ENCODE peak calls at places on chromosomes 3 and 15, in four cellular contexts. J is A549, W is heart right ventricle, D is body of pancreas. U is an unnamed sample.
A peak's percentile ranks its signal among the peaks of the same experiment; 100 is the strongest.

GRCh38 chr3:184155644-184156521 is 706 bp downstream of the DVL3 start:
- DNase-seq in J (no peak), W (peak; percentile 51), D (peak; percentile 36), U (peak; percentile 82)

GRCh38 chr3:94036909-94037507 is 8.6 kb upstream of the STX19 start:
- DNase-seq in J (peak; percentile 34), W (no peak), D (no peak), U (no peak)

GRCh38 chr3:150135321-150135721 is 164.6 kb upstream of the PFN2 start:
- DNase-seq in J (no peak), W (no peak), D (no peak), U (no peak)

GRCh38 chr15:77416954-77417353 is 3.0 kb downstream of the PEAK1 start:
- DNase-seq in J (no peak), W (no peak), D (no peak), U (no peak)

GRCh38 chr15:85642054-85642692 is 152.6 kb downstream of the KLHL25 start:
- DNase-seq in J (no peak), W (peak; percentile 33), D (no peak), U (no peak)

GRCh38 chr15:61364871-61365270 is 135.8 kb upstream of the RORA start:
- DNase-seq in J (no peak), W (no peak), D (no peak), U (peak; percentile 92)

GRCh38 chr15:60859996-60860494 is 369.1 kb downstream of the RORA start:
- DNase-seq in J (no peak), W (no peak), D (no peak), U (no peak)

GRCh38 chr3:120129718-120130117 is 35.5 kb upstream of the GSK3B start:
- DNase-seq in J (no peak), W (no peak), D (no peak), U (no peak)

GRCh38 chr15:61983087-61983486 is 77.2 kb downstream of the VPS13C start:
- DNase-seq in J (no peak), W (no peak), D (no peak), U (no peak)

GRCh38 chr3:39065197-39065596 is 13.4 kb downstream of the WDR48 start:
- DNase-seq in J (peak; percentile 35), W (no peak), D (no peak), U (peak; percentile 83)

GRCh38 chr15:82074610-82075009 is 28.8 kb upstream of the MEX3B start:
- DNase-seq in J (no peak), W (no peak), D (no peak), U (no peak)

GRCh38 chr3:128956440-128956839 is 37.4 kb downstream of the CFAP92 start:
- DNase-seq in J (no peak), W (no peak), D (no peak), U (no peak)

GRCh38 chr3:54535619-54536018 is 392.2 kb downstream of the LRTM1 start:
- DNase-seq in J (no peak), W (no peak), D (no peak), U (no peak)

GRCh38 chr3:54537506-54537905 is 390.4 kb downstream of the LRTM1 start:
- DNase-seq in J (no peak), W (no peak), D (no peak), U (no peak)

GRCh38 chr3:54541369-54541768 is 386.5 kb downstream of the LRTM1 start:
- DNase-seq in J (no peak), W (no peak), D (no peak), U (no peak)

GRCh38 chr3:54536450-54536849 is 391.4 kb downstream of the LRTM1 start:
- DNase-seq in J (no peak), W (no peak), D (no peak), U (no peak)

GRCh38 chr3:54538346-54538745 is 389.5 kb downstream of the LRTM1 start:
- DNase-seq in J (no peak), W (no peak), D (no peak), U (peak; percentile 82)
- TF ChIP-seq CTCF in J (no peak), W (no peak), D (no peak), U (peak; percentile 78)

GRCh38 chr3:56762718-56763117 is 39.0 kb downstream of the ARHGEF3 start:
- DNase-seq in J (no peak), W (no peak), D (no peak), U (no peak)

GRCh38 chr3:56761887-56762605 is 39.7 kb downstream of the ARHGEF3 start:
- DNase-seq in J (no peak), W (no peak), D (no peak), U (no peak)

GRCh38 chr3:56763233-56763632 is 38.5 kb downstream of the ARHGEF3 start:
- DNase-seq in J (no peak), W (no peak), D (no peak), U (no peak)

GRCh38 chr3:56764904-56765445 is 36.8 kb downstream of the ARHGEF3 start:
- DNase-seq in J (no peak), W (no peak), D (no peak), U (no peak)

DNA sequence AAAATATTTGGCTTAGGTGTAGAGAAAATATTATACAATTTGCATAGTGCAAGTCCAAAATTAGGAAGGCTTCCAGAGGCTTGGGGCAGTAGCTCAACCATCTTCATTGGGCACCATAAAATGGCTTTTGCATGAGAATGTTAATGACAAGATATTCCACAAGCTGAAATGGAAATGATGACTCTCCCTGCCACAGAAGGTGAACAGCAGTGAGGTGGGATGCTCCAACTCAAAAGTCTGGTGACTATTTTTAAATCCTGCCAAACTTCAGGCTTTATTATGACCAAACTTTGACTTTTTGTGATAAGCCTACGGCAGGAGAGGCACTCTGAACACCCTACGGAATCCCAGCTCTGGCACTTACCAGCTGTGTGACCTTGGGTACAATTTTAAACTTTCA is 37.6 kb downstream of the ARHGEF3 start:
- DNase-seq in J (no peak), W (no peak), D (no peak), U (no peak)
- H3K4me3 ChIP-seq in J (no peak overlapping the region), W (no peak overlapping the region), D (no peak overlapping the region), U (no peak overlapping the region)

DNA sequence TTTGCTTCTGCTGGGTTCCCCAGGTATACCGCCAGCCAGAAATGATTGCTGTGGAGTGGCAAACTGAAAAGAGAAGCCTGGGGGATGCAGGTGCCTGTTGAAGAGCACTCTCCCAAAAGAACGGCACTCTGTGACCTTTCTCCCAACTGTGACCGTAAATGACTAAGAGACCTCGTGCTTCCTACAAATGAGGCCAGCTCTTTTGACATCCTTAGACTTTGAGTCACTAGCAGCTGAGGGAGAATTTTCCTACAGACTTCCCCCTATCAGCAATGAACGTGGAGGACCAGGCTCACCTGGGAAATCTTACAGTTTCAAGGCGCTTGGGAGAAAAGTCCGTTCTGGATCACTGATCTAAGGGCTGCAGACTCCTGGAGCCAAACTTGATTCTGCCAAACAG is 8.6 kb downstream of the AQP9 start:
- DNase-seq in J (no peak), W (no peak), D (peak; percentile 52), U (no peak)
- H3K4me1 ChIP-seq in J (peaks cover 4% of the 10 kb centered on the region), W (no peaks in the 10 kb centered on the region), D (no peaks in the 10 kb centered on the region), U (no peaks in the 10 kb centered on the region)

GRCh38 chr3:65344444-65344843 is 656.6 kb upstream of the ADAMTS9 start:
- DNase-seq in J (no peak), W (no peak), D (no peak), U (peak; percentile 50)

GRCh38 chr3:65344846-65345245 is 657.0 kb upstream of the ADAMTS9 start:
- DNase-seq in J (no peak), W (no peak), D (no peak), U (no peak)

GRCh38 chr3:65343031-65343430 is 655.2 kb upstream of the ADAMTS9 start:
- DNase-seq in J (no peak), W (no peak), D (no peak), U (no peak)

GRCh38 chr3:65343736-65344135 is 655.9 kb upstream of the ADAMTS9 start:
- DNase-seq in J (no peak), W (no peak), D (no peak), U (no peak)

GRCh38 chr3:65342084-65342683 is 654.4 kb upstream of the ADAMTS9 start:
- DNase-seq in J (peak; percentile 20), W (peak; percentile 52), D (peak; percentile 6), U (peak; percentile 94)
- TF ChIP-seq CTCF in J (peak; percentile 57), W (peak; percentile 51), D (peak; percentile 27), U (peak; percentile 97)

GRCh38 chr3:79019137-79019923 is 748.5 kb downstream of the ROBO1 start:
- DNase-seq in J (peak; percentile 71), W (peak; percentile 68), D (peak; percentile 61), U (peak; percentile 91)
- H3K4me3 ChIP-seq in J (peak overlapping the region; percentile 62), W (peak overlapping the region; percentile 80), D (peak overlapping the region; percentile 39), U (peak overlapping the region; percentile 92)

GRCh38 chr3:11637901-11638668 is 5.6 kb downstream of the VGLL4 start:
- DNase-seq in J (no peak), W (no peak), D (no peak), U (no peak)

GRCh38 chr3:11641316-11641682 is 2.4 kb downstream of the VGLL4 start:
- DNase-seq in J (peak; percentile 18), W (no peak), D (no peak), U (no peak)

GRCh38 chr3:11640009-11640673 is 3.6 kb downstream of the VGLL4 start:
- DNase-seq in J (no peak), W (no peak), D (no peak), U (no peak)

GRCh38 chr3:11636372-11636760 is 7.3 kb downstream of the VGLL4 start:
- DNase-seq in J (no peak), W (no peak), D (no peak), U (no peak)

GRCh38 chr3:11638669-11639402 is 4.9 kb downstream of the VGLL4 start:
- DNase-seq in J (no peak), W (peak; percentile 34), D (no peak), U (peak; percentile 57)
- H3K4me1 ChIP-seq in J (peaks cover 24% of the 10 kb centered on the region), W (peaks cover 78% of the 10 kb centered on the region), D (peaks cover 77% of the 10 kb centered on the region), U (peaks cover 27% of the 10 kb centered on the region)

GRCh38 chr3:99145031-99145430 is 243.5 kb upstream of the DCBLD2 start:
- DNase-seq in J (no peak), W (no peak), D (no peak), U (no peak)
- TF ChIP-seq CTCF in J (no peak), W (no peak), D (no peak), U (no peak)